ENCODE peak calls at places on chromosomes 6 and 20, in four cellular contexts. G, C, V and K are unnamed samples.

GRCh38 chr6:4581468-4582420 is 194.5 kb upstream of the CDYL start:
- DNase-seq in G (peak; percentile 76), C (no peak), V (no peak), K (no peak)

GRCh38 chr6:128655978-128656498 is 135.6 kb upstream of the PTPRK start:
- DNase-seq in G (peak; percentile 93), C (no peak), V (no peak), K (no peak)

GRCh38 chr6:132971676-132972075 is 157.3 kb downstream of the RPS12 start:
- DNase-seq in G (peak; percentile 1), C (no peak), V (no peak), K (no peak)

GRCh38 chr6:22513667-22514066 is 55.7 kb upstream of the HDGFL1 start:
- DNase-seq in G (no peak), C (no peak), V (no peak), K (no peak)

GRCh38 chr6:217048-217659 is 75.1 kb upstream of the DUSP22 start:
- DNase-seq in G (no peak), C (no peak), V (peak; percentile 32), K (no peak)

GRCh38 chr6:133542056-133542821 is 301.1 kb downstream of the EYA4 start:
- DNase-seq in G (peak; percentile 50), C (no peak), V (no peak), K (no peak)

GRCh38 chr20:45283529-45284065 is 23.0 kb upstream of the RBPJL start:
- DNase-seq in G (no peak), C (no peak), V (no peak), K (no peak)

GRCh38 chr6:111874030-111874425 is 776 bp upstream of the FYN start:
- DNase-seq in G (peak; percentile 81), C (no peak), V (peak; percentile 78), K (no peak)

GRCh38 chr6:24930386-24930785 is 5.4 kb downstream of the RIPOR2 start:
- DNase-seq in G (peak; percentile 44), C (no peak), V (no peak), K (no peak)

GRCh38 chr6:133341607-133342158 is 100.5 kb downstream of the EYA4 start:
- DNase-seq in G (peak; percentile 76), C (no peak), V (no peak), K (no peak)

GRCh38 chr20:4136078-4136966 is 121.0 kb upstream of the RNF24 start:
- DNase-seq in G (no peak), C (no peak), V (no peak), K (no peak)

GRCh38 chr6:166494757-166495486 is 91.6 kb downstream of the RAMACL start:
- DNase-seq in G (no peak), C (no peak), V (no peak), K (no peak)

GRCh38 chr20:48098866-48099265 is 313.6 kb upstream of the SULF2 start:
- DNase-seq in G (no peak), C (no peak), V (no peak), K (no peak)

GRCh38 chr20:9514461-9515210 is at the start of gene LAMP5:
- DNase-seq in G (peak; percentile 18), C (no peak), V (no peak), K (peak; percentile 77)

GRCh38 chr20:60224914-60225313 is 266.7 kb downstream of the CDH26 start:
- DNase-seq in G (no peak), C (no peak), V (no peak), K (no peak)

GRCh38 chr6:30219244-30219643 is 6.0 kb upstream of the TRIM26 start:
- DNase-seq in G (peak; percentile 67), C (no peak), V (peak; percentile 49), K (no peak)

GRCh38 chr20:37574199-37574890 is 46.7 kb upstream of the BLCAP start:
- DNase-seq in G (no peak), C (no peak), V (no peak), K (no peak)

GRCh38 chr6:24910331-24910849 is 25.4 kb downstream of the RIPOR2 start:
- DNase-seq in G (no peak), C (peak; percentile 56), V (peak; percentile 59), K (peak; percentile 66)

DNA sequence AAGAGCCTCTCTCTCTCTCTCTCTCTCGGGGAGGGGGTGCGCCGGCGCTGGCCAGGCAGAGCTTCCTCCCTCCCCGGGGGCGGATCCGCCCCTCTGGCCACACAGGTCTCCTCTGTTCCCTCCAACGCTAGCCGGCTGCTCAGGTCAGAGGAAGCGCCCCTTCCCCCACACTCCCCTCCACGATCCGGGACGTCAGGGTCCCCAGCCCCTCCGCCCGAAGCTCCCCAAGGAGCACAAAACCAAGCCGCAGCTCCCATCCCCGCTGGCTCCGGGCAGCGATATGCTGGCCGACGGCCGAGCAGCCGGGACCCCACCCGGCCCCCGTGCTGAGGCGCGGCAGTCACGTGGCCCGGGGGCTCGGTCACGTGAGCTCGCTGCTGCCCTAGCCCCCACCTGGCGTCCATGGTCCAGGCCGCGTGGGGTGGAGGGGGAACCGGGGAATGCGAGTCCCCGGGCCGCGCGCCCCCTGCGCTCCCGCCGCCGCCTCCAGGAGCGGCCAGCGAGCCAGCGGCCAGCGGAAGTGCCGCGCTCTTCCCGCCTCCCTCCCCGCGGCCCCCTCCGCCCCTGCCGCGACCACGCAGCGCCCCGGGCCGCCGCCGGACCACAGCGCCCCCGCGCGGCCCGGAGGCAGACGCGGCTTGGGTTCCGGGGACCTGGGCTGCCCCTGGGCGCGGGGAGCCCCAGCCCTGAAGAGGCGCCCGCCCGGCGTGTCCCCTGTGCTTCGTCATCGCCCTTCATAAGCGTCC is at the start of gene SLC35B2:
- DNase-seq in G (peak; percentile 76), C (peak; percentile 85), V (peak; percentile 56), K (peak; percentile 92)
- H3K36me3 ChIP-seq in G (peaks cover 45% of the 10 kb centered on the region), C (peaks cover 18% of the 10 kb centered on the region), V (peaks cover 24% of the 10 kb centered on the region), K (peaks cover 20% of the 10 kb centered on the region)

DNA sequence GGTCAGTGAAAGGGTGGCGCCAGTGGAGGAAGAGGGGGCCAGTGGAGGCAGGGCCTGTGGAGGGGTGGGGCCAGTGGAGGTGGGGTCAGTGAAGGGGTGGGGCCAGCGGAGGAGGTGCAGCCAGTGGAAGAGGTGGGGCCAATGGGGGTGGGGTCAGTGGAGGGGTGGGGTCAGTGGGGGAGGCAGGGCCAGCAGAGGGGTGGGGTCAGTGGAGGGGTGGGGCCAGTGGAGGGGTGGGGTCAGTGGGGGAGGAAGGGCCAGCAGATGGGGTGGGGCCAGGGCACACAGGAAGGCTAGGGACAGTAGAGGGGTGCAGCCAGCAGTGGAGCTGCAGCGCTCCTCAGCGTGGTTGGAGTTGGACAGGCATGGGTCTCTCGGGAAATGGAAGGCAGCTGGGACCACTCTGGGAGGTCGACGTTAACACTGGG is 18.7 kb downstream of the ADRM1 start:
- DNase-seq in G (no peak), C (no peak), V (peak; percentile 23), K (no peak)
- H3K36me3 ChIP-seq in G (peaks cover 37% of the 10 kb centered on the region), C (no peaks in the 10 kb centered on the region), V (no peaks in the 10 kb centered on the region), K (peaks cover 12% of the 10 kb centered on the region)

GRCh38 chr6:138417493-138418117 is 13.6 kb downstream of the HEBP2 start:
- DNase-seq in G (no peak), C (no peak), V (no peak), K (no peak)
- H3K36me3 ChIP-seq in G (peaks cover 7% of the 10 kb centered on the region), C (peaks cover 5% of the 10 kb centered on the region), V (peaks cover 10% of the 10 kb centered on the region), K (peaks cover 8% of the 10 kb centered on the region)

DNA sequence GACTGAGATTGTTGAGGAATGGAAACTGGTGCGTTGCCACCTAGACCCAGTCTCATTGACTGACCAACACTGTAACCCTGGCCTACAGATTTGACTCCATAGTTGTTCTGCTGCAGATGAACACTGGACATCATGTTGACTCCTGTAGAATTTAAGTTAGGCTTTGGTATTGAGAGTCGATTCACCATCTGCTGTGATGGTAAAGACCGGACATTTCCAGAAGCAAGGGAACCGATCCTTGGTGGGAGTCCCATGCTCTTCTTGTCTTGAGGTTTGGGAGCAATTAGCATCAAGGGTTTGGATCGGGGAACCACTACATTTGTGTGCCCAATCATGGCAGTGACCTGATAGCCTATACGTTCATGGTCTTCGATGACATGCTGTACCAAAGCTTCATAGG is 37.6 kb downstream of the ADNP start:
- DNase-seq in G (no peak), C (no peak), V (no peak), K (no peak)
- H3K36me3 ChIP-seq in G (peaks cover 49% of the 10 kb centered on the region), C (no peaks in the 10 kb centered on the region), V (peaks cover 46% of the 10 kb centered on the region), K (peaks cover 57% of the 10 kb centered on the region)

GRCh38 chr20:63736893-63737689 is 627 bp downstream of the LIME1 start:
- DNase-seq in G (no peak), C (peak; percentile 80), V (peak; percentile 79), K (peak; percentile 78)
- H3K36me3 ChIP-seq in G (peaks cover 28% of the 10 kb centered on the region), C (no peaks in the 10 kb centered on the region), V (peaks cover 17% of the 10 kb centered on the region), K (peaks cover 3% of the 10 kb centered on the region)

DNA sequence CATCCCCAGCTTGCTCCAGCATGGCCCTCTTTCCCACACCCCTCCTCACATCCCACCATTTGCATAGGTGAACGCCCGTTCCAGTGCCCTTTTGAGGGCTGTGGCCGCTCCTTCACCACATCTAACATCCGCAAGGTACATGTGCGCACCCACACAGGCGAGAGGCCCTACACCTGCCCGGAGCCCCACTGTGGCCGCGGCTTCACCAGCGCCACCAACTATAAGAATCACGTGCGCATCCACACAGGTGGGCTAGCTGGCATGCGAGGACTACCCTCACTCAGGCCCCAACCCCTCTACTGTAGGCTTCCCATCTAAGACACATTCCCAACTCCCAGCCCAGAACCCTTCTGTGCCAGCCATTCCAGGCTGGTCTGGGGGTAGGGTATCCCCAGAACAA is 6.1 kb upstream of the DEF6 start:
- DNase-seq in G (no peak), C (no peak), V (no peak), K (no peak)
- H3K36me3 ChIP-seq in G (peaks cover 59% of the 10 kb centered on the region), C (peaks cover 3% of the 10 kb centered on the region), V (peaks cover 72% of the 10 kb centered on the region), K (peaks cover 57% of the 10 kb centered on the region)